ENCODE peak calls at places on chromosome 1, in nine cellular contexts. One of them, this sample, is unnamed.

GRCh38 chr1:217274927-217275616 is 355.8 kb downstream of the GPATCH2 start:
- DNase-seq in IMR-90: peak
- DNase-seq in suprapubic skin: no peak
- DNase-seq in CD4-positive, alpha-beta T cell: no peak
- DNase-seq in A549: no peak
- DNase-seq in pancreas: no peak
- DNase-seq in RWPE1: peak
- DNase-seq in hepatocyte: no peak
- DNase-seq in neural progenitor cell: no peak
- DNase-seq in this sample: no peak

GRCh38 chr1:38336308-38336707 is 289.7 kb upstream of the POU3F1 start:
- DNase-seq in A549: no peak
- DNase-seq in hepatocyte: no peak
- DNase-seq in RWPE1: no peak
- DNase-seq in CD4-positive, alpha-beta T cell: no peak
- DNase-seq in IMR-90: no peak
- DNase-seq in neural progenitor cell: no peak
- DNase-seq in suprapubic skin: no peak
- DNase-seq in pancreas: no peak
- DNase-seq in this sample: no peak

GRCh38 chr1:225866061-225866844 is 15.9 kb downstream of the TMEM63A start:
- DNase-seq in hepatocyte: no peak
- DNase-seq in IMR-90: peak
- DNase-seq in suprapubic skin: no peak
- DNase-seq in A549: no peak
- DNase-seq in CD4-positive, alpha-beta T cell: peak
- DNase-seq in neural progenitor cell: no peak
- DNase-seq in pancreas: peak
- DNase-seq in RWPE1: no peak
- DNase-seq in this sample: no peak

GRCh38 chr1:162177126-162177525 is 107.6 kb downstream of the NOS1AP start:
- DNase-seq in suprapubic skin: no peak
- DNase-seq in hepatocyte: peak
- DNase-seq in RWPE1: no peak
- DNase-seq in CD4-positive, alpha-beta T cell: no peak
- DNase-seq in A549: no peak
- DNase-seq in neural progenitor cell: peak
- DNase-seq in pancreas: no peak
- DNase-seq in IMR-90: no peak
- DNase-seq in this sample: no peak

GRCh38 chr1:42439940-42440339 is 15.9 kb downstream of the ZMYND12 start:
- DNase-seq in hepatocyte: no peak
- DNase-seq in IMR-90: peak
- DNase-seq in CD4-positive, alpha-beta T cell: no peak
- DNase-seq in RWPE1: peak
- DNase-seq in suprapubic skin: no peak
- DNase-seq in pancreas: no peak
- DNase-seq in A549: peak
- DNase-seq in neural progenitor cell: no peak
- DNase-seq in this sample: no peak

GRCh38 chr1:94235189-94236020 is 2.0 kb downstream of the ARHGAP29 start:
- DNase-seq in A549: no peak
- DNase-seq in pancreas: no peak
- DNase-seq in neural progenitor cell: no peak
- DNase-seq in suprapubic skin: no peak
- DNase-seq in IMR-90: no peak
- DNase-seq in hepatocyte: no peak
- DNase-seq in CD4-positive, alpha-beta T cell: no peak
- DNase-seq in RWPE1: no peak
- DNase-seq in this sample: no peak

GRCh38 chr1:220113136-220113695 is 19.3 kb downstream of the IARS2 start:
- DNase-seq in IMR-90: peak
- DNase-seq in neural progenitor cell: peak
- DNase-seq in A549: peak
- DNase-seq in suprapubic skin: no peak
- DNase-seq in RWPE1: peak
- DNase-seq in CD4-positive, alpha-beta T cell: no peak
- DNase-seq in hepatocyte: peak
- DNase-seq in pancreas: no peak
- DNase-seq in this sample: no peak

GRCh38 chr1:43711524-43712386 is 4.4 kb downstream of the ST3GAL3 start:
- DNase-seq in A549: peak
- DNase-seq in IMR-90: peak
- DNase-seq in hepatocyte: no peak
- DNase-seq in neural progenitor cell: no peak
- DNase-seq in RWPE1: peak
- DNase-seq in pancreas: no peak
- DNase-seq in suprapubic skin: no peak
- DNase-seq in CD4-positive, alpha-beta T cell: no peak
- DNase-seq in this sample: no peak

GRCh38 chr1:7313081-7313546 is 458.0 kb upstream of the VAMP3 start:
- DNase-seq in CD4-positive, alpha-beta T cell: no peak
- DNase-seq in neural progenitor cell: no peak
- DNase-seq in pancreas: no peak
- DNase-seq in suprapubic skin: no peak
- DNase-seq in hepatocyte: no peak
- DNase-seq in IMR-90: peak
- DNase-seq in A549: no peak
- DNase-seq in RWPE1: no peak
- DNase-seq in this sample: peak

DNA sequence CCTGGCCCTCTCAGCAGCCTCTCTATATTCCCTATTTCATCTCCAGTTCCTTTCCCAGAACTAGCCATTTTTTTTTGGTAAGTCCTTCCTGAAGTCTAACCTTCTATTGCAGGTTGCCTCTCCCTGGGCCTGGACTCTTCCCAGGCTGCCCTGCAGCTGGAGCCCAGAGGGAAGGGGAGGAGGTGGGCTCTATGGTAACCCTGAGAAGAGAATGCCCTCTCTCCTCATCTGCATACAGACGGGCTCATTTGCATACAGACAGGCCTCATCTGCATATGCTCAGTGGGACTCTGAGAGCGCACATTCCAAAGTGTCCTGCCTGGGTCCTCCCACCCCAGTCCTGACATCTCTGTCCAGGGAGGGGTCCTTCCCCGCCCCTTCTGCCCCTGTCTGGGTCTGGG is 32.7 kb downstream of the RHBG start:
- DNase-seq in A549: no peak
- DNase-seq in pancreas: no peak
- DNase-seq in RWPE1: no peak
- DNase-seq in hepatocyte: no peak
- DNase-seq in neural progenitor cell: peak
- DNase-seq in suprapubic skin: no peak
- DNase-seq in IMR-90: no peak
- DNase-seq in CD4-positive, alpha-beta T cell: no peak
- DNase-seq in this sample: no peak
- H3K27ac ChIP-seq in A549: no peak
- H3K27ac ChIP-seq in pancreas: no peak
- H3K27ac ChIP-seq in RWPE1: no peak
- H3K27ac ChIP-seq in hepatocyte: no peak
- H3K27ac ChIP-seq in neural progenitor cell: no peak
- H3K27ac ChIP-seq in suprapubic skin: no peak
- H3K27ac ChIP-seq in IMR-90: no peak
- H3K27ac ChIP-seq in CD4-positive, alpha-beta T cell: no peak
- H3K27ac ChIP-seq in this sample: peak

GRCh38 chr1:245873883-245874671 is 633.0 kb downstream of the SMYD3 start:
- DNase-seq in CD4-positive, alpha-beta T cell: no peak
- DNase-seq in RWPE1: no peak
- DNase-seq in IMR-90: peak
- DNase-seq in hepatocyte: no peak
- DNase-seq in neural progenitor cell: no peak
- DNase-seq in A549: no peak
- DNase-seq in pancreas: no peak
- DNase-seq in suprapubic skin: no peak
- DNase-seq in this sample: no peak
- H3K27ac ChIP-seq in CD4-positive, alpha-beta T cell: no peak
- H3K27ac ChIP-seq in RWPE1: no peak
- H3K27ac ChIP-seq in IMR-90: peak
- H3K27ac ChIP-seq in hepatocyte: peak
- H3K27ac ChIP-seq in neural progenitor cell: no peak
- H3K27ac ChIP-seq in A549: no peak
- H3K27ac ChIP-seq in pancreas: no peak
- H3K27ac ChIP-seq in suprapubic skin: no peak
- H3K27ac ChIP-seq in this sample: no peak

DNA sequence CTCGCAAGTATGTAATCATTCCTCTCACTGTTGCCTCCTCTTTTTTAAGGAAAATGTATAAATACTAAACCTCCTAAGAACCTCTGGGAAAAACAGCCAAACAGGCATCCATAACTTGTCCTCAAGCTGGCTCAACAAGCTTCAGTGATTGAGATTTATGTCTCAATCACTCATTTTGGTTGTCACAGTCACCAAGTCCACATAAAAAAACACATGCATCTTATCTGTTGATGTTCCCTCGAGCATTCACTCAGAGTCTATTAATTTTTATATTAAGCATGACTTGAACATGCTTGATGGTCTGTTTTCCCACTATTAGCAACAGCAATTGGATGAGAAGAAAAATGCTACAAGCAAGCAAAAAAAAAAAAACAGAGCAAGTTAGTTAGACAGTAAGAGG is 254.4 kb downstream of the RGS7 start:
- DNase-seq in pancreas: no peak
- DNase-seq in A549: no peak
- DNase-seq in suprapubic skin: no peak
- DNase-seq in RWPE1: no peak
- DNase-seq in CD4-positive, alpha-beta T cell: no peak
- DNase-seq in IMR-90: no peak
- DNase-seq in hepatocyte: no peak
- DNase-seq in neural progenitor cell: no peak
- DNase-seq in this sample: no peak
- H3K27ac ChIP-seq in pancreas: no peak
- H3K27ac ChIP-seq in A549: no peak
- H3K27ac ChIP-seq in suprapubic skin: no peak
- H3K27ac ChIP-seq in RWPE1: no peak
- H3K27ac ChIP-seq in CD4-positive, alpha-beta T cell: no peak
- H3K27ac ChIP-seq in IMR-90: no peak
- H3K27ac ChIP-seq in hepatocyte: no peak
- H3K27ac ChIP-seq in neural progenitor cell: no peak
- H3K27ac ChIP-seq in this sample: no peak

DNA sequence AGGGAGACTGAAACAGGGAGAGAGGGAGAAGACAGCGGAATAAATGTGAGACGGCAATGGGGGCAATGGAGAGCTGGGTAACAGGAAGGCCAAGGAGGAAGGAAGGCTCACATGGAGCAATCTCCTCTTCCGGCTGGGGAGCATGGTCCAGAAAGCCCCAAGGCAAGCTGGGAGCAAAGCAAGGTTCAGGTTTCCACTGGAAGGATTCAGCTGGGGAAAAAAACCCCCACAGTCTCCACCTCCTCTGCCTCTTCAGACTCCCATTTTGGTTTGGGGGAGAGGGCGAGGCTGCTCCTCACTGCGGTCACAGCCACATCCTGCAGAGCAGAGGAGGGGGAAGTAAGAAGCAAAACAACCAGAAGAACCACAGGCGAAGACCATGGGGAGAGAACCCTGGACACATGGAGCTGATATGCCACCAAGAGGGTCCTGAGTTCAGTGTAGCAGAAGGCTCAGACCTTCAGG is 650 bp downstream of the TNFAIP8L2 start:
- DNase-seq in neural progenitor cell: no peak
- DNase-seq in pancreas: no peak
- DNase-seq in RWPE1: no peak
- DNase-seq in hepatocyte: no peak
- DNase-seq in IMR-90: no peak
- DNase-seq in A549: no peak
- DNase-seq in suprapubic skin: no peak
- DNase-seq in CD4-positive, alpha-beta T cell: peak
- DNase-seq in this sample: no peak
- H3K27ac ChIP-seq in neural progenitor cell: no peak
- H3K27ac ChIP-seq in pancreas: no peak
- H3K27ac ChIP-seq in RWPE1: peak
- H3K27ac ChIP-seq in hepatocyte: no peak
- H3K27ac ChIP-seq in IMR-90: no peak
- H3K27ac ChIP-seq in A549: no peak
- H3K27ac ChIP-seq in suprapubic skin: no peak
- H3K27ac ChIP-seq in CD4-positive, alpha-beta T cell: peak
- H3K27ac ChIP-seq in this sample: no peak

GRCh38 chr1:91851130-91852010 is 34.6 kb downstream of the TGFBR3 start:
- DNase-seq in IMR-90: peak
- DNase-seq in A549: peak
- DNase-seq in neural progenitor cell: no peak
- DNase-seq in hepatocyte: peak
- DNase-seq in suprapubic skin: peak
- DNase-seq in RWPE1: peak
- DNase-seq in CD4-positive, alpha-beta T cell: no peak
- DNase-seq in pancreas: peak
- DNase-seq in this sample: no peak

GRCh38 chr1:91853397-91853796 is 32.6 kb downstream of the TGFBR3 start:
- DNase-seq in IMR-90: no peak
- DNase-seq in hepatocyte: no peak
- DNase-seq in pancreas: no peak
- DNase-seq in neural progenitor cell: no peak
- DNase-seq in RWPE1: no peak
- DNase-seq in CD4-positive, alpha-beta T cell: no peak
- DNase-seq in A549: no peak
- DNase-seq in suprapubic skin: no peak
- DNase-seq in this sample: no peak

GRCh38 chr1:91856996-91857395 is 29.0 kb downstream of the TGFBR3 start:
- DNase-seq in RWPE1: no peak
- DNase-seq in pancreas: no peak
- DNase-seq in A549: no peak
- DNase-seq in suprapubic skin: no peak
- DNase-seq in hepatocyte: no peak
- DNase-seq in IMR-90: no peak
- DNase-seq in neural progenitor cell: no peak
- DNase-seq in CD4-positive, alpha-beta T cell: no peak
- DNase-seq in this sample: no peak

GRCh38 chr1:91857557-91858239 is 28.3 kb downstream of the TGFBR3 start:
- DNase-seq in CD4-positive, alpha-beta T cell: no peak
- DNase-seq in pancreas: no peak
- DNase-seq in RWPE1: no peak
- DNase-seq in hepatocyte: no peak
- DNase-seq in neural progenitor cell: no peak
- DNase-seq in suprapubic skin: no peak
- DNase-seq in IMR-90: no peak
- DNase-seq in A549: no peak
- DNase-seq in this sample: no peak

GRCh38 chr1:91854852-91855251 is 31.1 kb downstream of the TGFBR3 start:
- DNase-seq in neural progenitor cell: no peak
- DNase-seq in CD4-positive, alpha-beta T cell: no peak
- DNase-seq in suprapubic skin: no peak
- DNase-seq in RWPE1: no peak
- DNase-seq in pancreas: no peak
- DNase-seq in IMR-90: no peak
- DNase-seq in hepatocyte: no peak
- DNase-seq in A549: no peak
- DNase-seq in this sample: no peak
- H3K27ac ChIP-seq in neural progenitor cell: no peak
- H3K27ac ChIP-seq in CD4-positive, alpha-beta T cell: no peak
- H3K27ac ChIP-seq in suprapubic skin: no peak
- H3K27ac ChIP-seq in RWPE1: peak
- H3K27ac ChIP-seq in pancreas: no peak
- H3K27ac ChIP-seq in IMR-90: no peak
- H3K27ac ChIP-seq in hepatocyte: no peak
- H3K27ac ChIP-seq in A549: no peak
- H3K27ac ChIP-seq in this sample: no peak

This sample was measured in caudate nucleus.